ENCODE peak calls at places on chromosomes 6 and 20, in seven cellular contexts. S, L, Y, W, B, Z and Q are unnamed samples.

GRCh38 chr20:49964964-49965780 is 17.6 kb upstream of the SNAI1 start:
- DNase-seq in Y (no peak), B (no peak), Z (peak; percentile 61), W (no peak), L (peak; percentile 82), S (peak; percentile 84), Q (no peak)

GRCh38 chr6:33290459-33290858 is 1.1 kb downstream of the PFDN6 start:
- DNase-seq in W (no peak), B (no peak), L (no peak), Z (no peak), S (no peak), Y (no peak), Q (no peak)

GRCh38 chr6:36633915-36634314 is 39.8 kb downstream of the SRSF3 start:
- DNase-seq in L (no peak), Z (no peak), Y (peak; percentile 72), B (no peak), S (no peak), W (peak; percentile 87), Q (no peak)

GRCh38 chr20:17859002-17859615 is 109.5 kb downstream of the SNX5 start:
- DNase-seq in L (peak; percentile 22), B (no peak), S (no peak), Y (no peak), Z (no peak), W (no peak), Q (no peak)

GRCh38 chr6:142361345-142361744 is 59.5 kb downstream of the ADGRG6 start:
- DNase-seq in W (no peak), L (no peak), Z (no peak), Y (peak; percentile 86), B (no peak), S (no peak), Q (no peak)

GRCh38 chr20:33871362-33871761 is 60.2 kb downstream of the CHMP4B start:
- DNase-seq in Y (no peak), Z (no peak), W (peak; percentile 31), B (no peak), L (no peak), S (no peak), Q (no peak)

GRCh38 chr6:154478691-154479090 is 31.8 kb downstream of the CNKSR3 start:
- DNase-seq in Y (peak; percentile 58), S (no peak), B (no peak), W (no peak), L (no peak), Z (no peak), Q (no peak)

GRCh38 chr20:62487564-62488086 is 11.8 kb upstream of the GATA5 start:
- DNase-seq in S (no peak), Y (no peak), Z (no peak), W (no peak), B (no peak), L (no peak), Q (no peak)

GRCh38 chr6:43749461-43749860 is 20.6 kb upstream of the VEGFA start:
- DNase-seq in L (no peak), B (no peak), W (no peak), S (no peak), Z (no peak), Y (no peak), Q (no peak)

GRCh38 chr20:61913423-61914225 is 152.1 kb downstream of the TAF4 start:
- DNase-seq in Y (no peak), W (no peak), Z (no peak), L (no peak), S (no peak), B (no peak), Q (no peak)

GRCh38 chr6:169906004-169906740 is 154.8 kb downstream of the ERMARD start:
- DNase-seq in Y (no peak), L (no peak), Z (no peak), B (no peak), S (no peak), W (no peak), Q (peak; percentile 21)

GRCh38 chr6:37784585-37784967 is 35.0 kb upstream of the ZFAND3 start:
- DNase-seq in L (peak; percentile 43), W (no peak), Y (no peak), Z (no peak), S (peak; percentile 52), B (no peak), Q (no peak)

GRCh38 chr20:47432251-47433210 is 69.2 kb upstream of the NCOA3 start:
- DNase-seq in Y (no peak), L (no peak), B (no peak), S (no peak), Z (peak; percentile 90), W (peak; percentile 19), Q (no peak)

GRCh38 chr6:42193491-42193894 is 1.3 kb downstream of the GUCA1B start:
- DNase-seq in Z (no peak), L (peak; percentile 51), S (peak; percentile 51), B (no peak), Y (peak; percentile 58), W (no peak), Q (no peak)

GRCh38 chr20:59222982-59223610 is 59.5 kb downstream of the ZNF831 start:
- DNase-seq in B (no peak), Y (no peak), Z (no peak), S (no peak), W (no peak), L (no peak), Q (no peak)

GRCh38 chr6:125041740-125042459 is 79.7 kb downstream of the RNF217 start:
- DNase-seq in Z (no peak), L (no peak), W (peak; percentile 83), B (no peak), Y (peak; percentile 13), S (no peak), Q (no peak)

GRCh38 chr6:133289733-133290306 is 48.7 kb downstream of the EYA4 start:
- DNase-seq in B (no peak), S (no peak), Y (no peak), L (no peak), W (no peak), Z (no peak), Q (no peak)

GRCh38 chr6:133288662-133289061 is 47.5 kb downstream of the EYA4 start:
- DNase-seq in Z (no peak), S (no peak), L (no peak), B (no peak), W (no peak), Y (peak; percentile 15), Q (no peak)

GRCh38 chr6:133286765-133287164 is 45.6 kb downstream of the EYA4 start:
- DNase-seq in W (peak; percentile 27), S (peak; percentile 52), B (no peak), Z (no peak), L (no peak), Y (peak; percentile 15), Q (no peak)

GRCh38 chr6:133290926-133291325 is 49.8 kb downstream of the EYA4 start:
- DNase-seq in B (no peak), S (no peak), W (no peak), Y (no peak), Z (no peak), L (no peak), Q (no peak)

DNA sequence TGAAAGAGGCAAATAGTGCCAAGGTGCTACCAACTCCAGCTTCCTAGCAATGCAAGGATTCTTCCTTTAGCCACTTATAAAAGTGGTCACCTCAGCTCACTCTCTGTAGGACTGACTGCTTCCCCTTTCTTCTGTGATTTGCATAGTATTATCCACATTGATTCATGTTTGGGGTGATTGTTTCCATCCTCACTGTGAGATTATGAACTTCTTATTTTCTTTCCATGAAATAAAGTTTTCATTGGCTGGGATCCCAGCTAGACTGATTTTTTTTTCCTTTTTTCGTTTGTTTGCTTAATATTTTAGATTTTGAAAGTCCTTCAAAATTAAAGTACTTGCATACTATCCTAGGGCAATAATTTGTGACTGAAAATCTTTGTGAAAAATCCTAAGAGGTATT is 50.5 kb downstream of the EYA4 start:
- DNase-seq in W (peak; percentile 31), S (no peak), L (no peak), B (no peak), Z (no peak), Y (no peak), Q (no peak)
- H2BK120ac ChIP-seq in W (peak overlapping the region; percentile 12), S (no peak overlapping the region), L (no peak overlapping the region), B (no peak overlapping the region), Z (no peak overlapping the region), Y (no peak overlapping the region), Q (no peak overlapping the region)

GRCh38 chr6:152356016-152356415 is 281.1 kb downstream of the SYNE1 start:
- DNase-seq in L (no peak), B (no peak), Y (no peak), Z (no peak), W (no peak), S (no peak), Q (no peak)

GRCh38 chr6:152355166-152355565 is 282.0 kb downstream of the SYNE1 start:
- DNase-seq in Z (no peak), Y (no peak), B (no peak), S (no peak), L (no peak), W (no peak), Q (no peak)

GRCh38 chr6:152364846-152365245 is 272.3 kb downstream of the SYNE1 start:
- DNase-seq in L (no peak), W (no peak), S (peak; percentile 14), Z (peak; percentile 85), B (no peak), Y (no peak), Q (no peak)

GRCh38 chr6:152356659-152357058 is 280.5 kb downstream of the SYNE1 start:
- DNase-seq in Z (peak; percentile 63), Y (peak; percentile 50), W (peak; percentile 47), S (peak; percentile 75), L (no peak), B (no peak), Q (no peak)

GRCh38 chr6:152360016-152360415 is 277.1 kb downstream of the SYNE1 start:
- DNase-seq in L (no peak), W (no peak), B (no peak), S (no peak), Y (no peak), Z (no peak), Q (no peak)
- H2BK120ac ChIP-seq in L (no peak overlapping the region), W (no peak overlapping the region), B (no peak overlapping the region), S (no peak overlapping the region), Y (no peak overlapping the region), Z (no peak overlapping the region), Q (no peak overlapping the region)

GRCh38 chr20:43191946-43192847 is 2.5 kb upstream of the PTPRT start:
- DNase-seq in B (peak; percentile 51), L (peak; percentile 80), Z (peak; percentile 44), S (peak; percentile 65), W (no peak), Y (no peak), Q (no peak)
- H2BK120ac ChIP-seq in B (no peak overlapping the region), L (no peak overlapping the region), Z (no peak overlapping the region), S (no peak overlapping the region), W (no peak overlapping the region), Y (no peak overlapping the region), Q (no peak overlapping the region)

DNA sequence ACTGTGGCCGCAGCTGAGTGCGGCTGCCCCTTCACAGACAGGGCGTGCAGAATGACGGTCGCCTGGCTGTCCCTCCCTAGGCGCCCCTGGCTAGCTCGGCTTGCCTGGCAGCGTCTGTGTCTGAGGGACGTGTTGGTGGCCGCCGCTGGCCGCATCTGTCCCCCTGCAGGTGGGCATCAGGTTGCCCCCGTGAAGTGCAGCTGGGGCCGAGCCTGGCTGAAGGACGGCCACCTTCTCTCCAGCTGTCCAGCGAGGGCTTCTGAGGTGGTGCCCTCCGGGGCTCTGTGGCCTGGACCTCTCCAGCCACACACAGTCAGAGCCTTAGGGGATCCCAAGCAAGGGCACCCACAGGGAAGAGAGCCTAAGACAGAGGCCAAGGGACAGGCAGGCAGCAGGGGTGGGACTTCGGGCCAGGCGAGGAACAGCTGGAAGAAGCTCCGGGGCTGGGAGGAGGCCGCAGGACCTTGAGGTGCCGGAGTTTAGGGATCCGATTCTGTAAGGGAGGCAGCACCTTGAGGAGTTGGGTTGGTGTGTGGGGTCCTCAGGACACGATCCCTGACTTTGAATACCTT is 89.0 kb upstream of the EPB41L1 start:
- DNase-seq in S (no peak), Y (no peak), W (no peak), L (peak; percentile 34), B (no peak), Z (no peak), Q (no peak)
- H2BK120ac ChIP-seq in S (no peak overlapping the region), Y (no peak overlapping the region), W (no peak overlapping the region), L (no peak overlapping the region), B (no peak overlapping the region), Z (no peak overlapping the region), Q (no peak overlapping the region)